ENCODE peak calls at places on chromosomes 11 and 22, in nine cellular contexts. V is K562, C is stomach, U is tibial nerve, B is A549, X is uterus, H is NB4, M is heart left ventricle, E is adrenal gland. R is an unnamed sample.

GRCh38 chr22:19430890-19431541 is 517 bp downstream of the HIRA start:
- DNase-seq in V (no peak), C (peak), U (no peak), B (peak), X (peak), H (peak), M (peak), E (peak), R (peak)

GRCh38 chr22:32487021-32487420 is 12.4 kb downstream of the FBXO7 start:
- DNase-seq in V (no peak), C (no peak), U (no peak), B (no peak), X (no peak), H (no peak), M (no peak), E (no peak), R (no peak)

GRCh38 chr11:108871152-108871551 is 206.3 kb downstream of the DDX10 start:
- DNase-seq in V (no peak), C (no peak), U (no peak), B (no peak), X (no peak), H (peak), M (no peak), E (no peak), R (peak)

GRCh38 chr11:116454020-116454645 is 318.7 kb downstream of the BUD13 start:
- DNase-seq in V (peak), C (peak), U (no peak), B (peak), X (peak), H (peak), M (no peak), E (peak), R (peak)

GRCh38 chr11:21475276-21475675 is 717.6 kb upstream of the ANO5 start:
- DNase-seq in V (no peak), C (no peak), U (no peak), B (no peak), X (no peak), H (peak), M (no peak), E (no peak), R (peak)

GRCh38 chr22:27749597-27750225 is 51.8 kb downstream of the MN1 start:
- DNase-seq in V (no peak), C (no peak), U (no peak), B (no peak), X (no peak), H (no peak), M (no peak), E (no peak), R (no peak)

GRCh38 chr11:40129276-40129675 is 1330.2 kb downstream of the LRRC4C start:
- DNase-seq in V (no peak), C (no peak), U (no peak), B (no peak), X (no peak), H (peak), M (no peak), E (no peak), R (peak)

GRCh38 chr22:47045691-47046410 is 283.4 kb downstream of the TBC1D22A start:
- DNase-seq in V (no peak), C (no peak), U (no peak), B (no peak), X (no peak), H (no peak), M (peak), E (no peak), R (no peak)

GRCh38 chr22:43474161-43475101 is 62.6 kb downstream of the MPPED1 start:
- DNase-seq in V (no peak), C (no peak), U (no peak), B (no peak), X (no peak), H (peak), M (no peak), E (no peak), R (no peak)

GRCh38 chr22:36147196-36147788 is 13.3 kb downstream of the APOL3 start:
- DNase-seq in V (no peak), C (no peak), U (no peak), B (no peak), X (no peak), H (no peak), M (no peak), E (no peak), R (no peak)

GRCh38 chr11:5225480-5225871 is 1.4 kb downstream of the HBB start:
- DNase-seq in V (peak), C (no peak), U (no peak), B (no peak), X (no peak), H (no peak), M (no peak), E (no peak), R (peak)

GRCh38 chr22:44807915-44808690 is 55.7 kb downstream of the ARHGAP8 start:
- DNase-seq in V (peak), C (no peak), U (no peak), B (no peak), X (no peak), H (peak), M (no peak), E (no peak), R (peak)

GRCh38 chr22:19900707-19901436 is 40.7 kb upstream of the COMT start:
- DNase-seq in V (no peak), C (no peak), U (no peak), B (no peak), X (no peak), H (no peak), M (peak), E (no peak), R (no peak)

GRCh38 chr11:33769542-33769941 is 4.8 kb downstream of the FBXO3 start:
- DNase-seq in V (no peak), C (no peak), U (no peak), B (no peak), X (no peak), H (no peak), M (no peak), E (no peak), R (no peak)

GRCh38 chr22:26471522-26471921 is 12.1 kb downstream of the HPS4 start:
- DNase-seq in V (no peak), C (peak), U (no peak), B (peak), X (no peak), H (no peak), M (no peak), E (no peak), R (no peak)
- TF ChIP-seq POLR2A in V (no peak), C (no peak), U (no peak), B (no peak), X (no peak), H (no peak), M (no peak), E (no peak), R (no peak)

GRCh38 chr11:74069146-74070046 is 60.5 kb upstream of the UCP3 start:
- DNase-seq in V (no peak), C (peak), U (no peak), B (no peak), X (no peak), H (no peak), M (no peak), E (no peak), R (no peak)

GRCh38 chr11:74072721-74073120 is 63.8 kb upstream of the UCP3 start:
- DNase-seq in V (no peak), C (no peak), U (no peak), B (no peak), X (no peak), H (no peak), M (no peak), E (no peak), R (no peak)

GRCh38 chr11:74072286-74072685 is 63.4 kb upstream of the UCP3 start:
- DNase-seq in V (no peak), C (no peak), U (no peak), B (no peak), X (no peak), H (no peak), M (no peak), E (no peak), R (no peak)

DNA sequence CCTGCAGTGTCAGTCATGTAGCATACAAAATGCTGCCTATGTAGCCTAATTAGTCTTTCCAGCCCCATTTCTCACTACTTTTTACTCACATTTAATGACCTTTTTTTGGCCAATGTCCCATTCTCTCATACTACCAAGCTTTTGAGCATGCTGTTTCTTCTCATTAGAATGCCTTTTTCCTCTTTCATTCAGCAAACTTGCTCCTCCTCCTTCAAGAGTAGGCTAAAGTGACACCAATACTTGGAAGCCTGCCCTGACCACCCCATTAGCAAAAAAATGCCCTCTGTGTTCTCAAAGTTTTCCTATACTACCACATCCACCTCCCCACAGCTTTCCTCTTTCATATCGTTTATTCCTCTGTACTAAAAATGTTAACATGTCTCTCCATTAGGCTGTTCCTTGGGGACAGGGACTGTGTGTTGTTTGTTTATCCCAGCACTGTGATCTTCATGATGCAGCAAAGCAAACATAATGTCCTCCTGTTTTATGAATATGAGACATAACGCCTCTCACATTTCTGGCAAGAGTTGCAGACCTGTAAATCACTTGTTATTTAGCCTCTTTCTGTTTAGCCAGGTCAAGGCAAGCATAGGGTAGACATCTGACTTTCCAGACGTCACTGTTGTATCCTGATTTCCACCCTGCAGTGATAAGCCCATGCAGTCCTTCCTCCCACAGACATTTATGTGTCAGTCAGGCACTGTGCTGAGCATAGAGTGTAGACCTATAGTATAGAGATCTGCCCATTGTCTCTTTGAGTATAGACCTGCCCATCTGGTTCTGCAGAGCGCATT is 62.0 kb upstream of the UCP3 start:
- DNase-seq in V (peak), C (no peak), U (no peak), B (no peak), X (no peak), H (no peak), M (no peak), E (peak), R (peak)
- TF ChIP-seq POLR2A in V (no peak), C (no peak), U (no peak), B (no peak), X (no peak), H (no peak), M (no peak), E (no peak), R (peak)

DNA sequence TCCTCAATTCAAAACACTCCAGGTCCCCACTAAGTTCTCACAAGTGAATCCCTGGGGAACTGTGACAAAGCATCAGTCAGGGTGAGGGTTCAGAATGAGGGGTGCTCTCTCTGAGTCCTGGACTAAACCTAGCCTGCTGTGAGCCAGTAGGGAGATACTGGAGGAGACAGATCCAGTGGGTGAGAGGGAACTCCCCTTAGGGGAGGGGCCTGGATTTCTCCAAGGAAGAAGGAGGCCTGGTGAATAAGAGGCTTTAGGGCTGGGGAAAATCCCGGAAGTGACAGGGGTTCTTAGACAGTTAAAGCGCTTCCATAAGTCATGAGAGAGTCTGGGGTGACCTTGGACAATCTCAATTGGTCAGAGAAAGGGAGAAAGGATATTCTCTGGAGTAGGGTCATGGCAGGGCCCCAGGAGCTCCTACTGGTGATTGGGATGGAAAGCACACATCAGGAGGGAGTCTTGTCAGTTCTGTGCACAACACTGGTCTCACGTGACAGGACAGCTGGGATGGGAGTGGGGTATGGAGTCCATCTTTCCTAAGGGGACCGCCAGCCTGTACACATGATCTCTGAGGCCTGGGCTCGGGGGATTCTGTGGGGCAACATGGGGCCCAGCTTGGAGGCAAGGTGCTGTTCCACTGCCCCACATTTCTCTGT is 1.5 kb downstream of the TBC1D10A start:
- DNase-seq in V (peak), C (peak), U (no peak), B (peak), X (peak), H (no peak), M (no peak), E (peak), R (no peak)
- TF ChIP-seq POLR2A in V (no peak), C (no peak), U (no peak), B (no peak), X (no peak), H (no peak), M (no peak), E (no peak), R (no peak)

GRCh38 chr11:62788991-62789390 is 1.8 kb downstream of the TMEM179B start:
- DNase-seq in V (no peak), C (no peak), U (no peak), B (no peak), X (no peak), H (no peak), M (no peak), E (no peak), R (no peak)

GRCh38 chr11:62789576-62789975 is 2.2 kb downstream of the TMEM223 start:
- DNase-seq in V (no peak), C (no peak), U (no peak), B (no peak), X (no peak), H (no peak), M (no peak), E (no peak), R (no peak)

GRCh38 chr11:62794201-62794775 is 2.5 kb upstream of the TMEM223 start:
- DNase-seq in V (no peak), C (no peak), U (no peak), B (no peak), X (no peak), H (no peak), M (no peak), E (no peak), R (no peak)

GRCh38 chr11:62792193-62792575 is 378 bp upstream of the TMEM223 start:
- DNase-seq in V (no peak), C (no peak), U (no peak), B (no peak), X (no peak), H (peak), M (peak), E (peak), R (no peak)

GRCh38 chr11:62791501-62792192 is at the start of gene TMEM223:
- DNase-seq in V (peak), C (peak), U (peak), B (peak), X (peak), H (peak), M (peak), E (peak), R (peak)
- TF ChIP-seq POLR2A in V (peak), C (no peak), U (no peak), B (peak), X (peak), H (peak), M (no peak), E (peak), R (peak)

DNA sequence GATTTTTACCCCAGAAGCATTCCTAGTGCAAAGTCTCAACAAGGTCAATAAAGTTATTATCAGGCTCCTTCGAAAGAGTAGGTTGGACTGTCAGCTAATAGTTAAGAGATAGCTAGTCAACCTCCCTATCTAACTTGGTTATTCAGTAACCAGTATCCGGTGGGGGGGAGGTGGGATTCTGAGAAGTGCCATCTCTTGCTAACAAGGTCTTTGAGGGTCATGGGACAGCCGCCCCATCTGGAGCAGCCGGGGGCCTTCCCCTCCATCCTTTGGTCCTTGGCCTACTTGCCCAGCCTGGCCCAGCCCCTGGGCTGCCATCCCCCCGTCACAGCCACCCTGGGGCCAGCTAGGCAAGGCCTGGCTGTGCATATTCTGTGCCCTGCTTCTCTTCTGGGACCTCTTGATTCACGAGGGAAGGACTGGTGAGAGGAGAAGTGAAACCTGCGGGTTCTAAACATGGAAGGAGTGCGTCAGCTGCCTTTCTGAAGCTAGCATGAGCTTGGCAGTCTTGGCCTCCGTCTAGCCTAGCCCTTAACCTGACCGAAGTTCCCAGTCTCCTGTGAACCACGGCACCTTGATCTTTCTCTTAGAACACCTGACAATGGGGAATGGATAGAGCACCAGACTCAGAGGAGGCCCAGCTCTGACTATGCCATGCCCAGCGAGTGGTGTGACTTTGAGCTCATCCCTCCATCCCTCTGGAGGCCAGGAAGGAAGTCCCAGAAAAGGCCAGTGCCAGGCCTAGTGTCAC is 9.3 kb downstream of the SLC37A2 start:
- DNase-seq in V (no peak), C (no peak), U (no peak), B (no peak), X (no peak), H (peak), M (no peak), E (no peak), R (no peak)
- TF ChIP-seq POLR2A in V (no peak), C (no peak), U (no peak), B (no peak), X (no peak), H (no peak), M (no peak), E (no peak), R (no peak)

DNA sequence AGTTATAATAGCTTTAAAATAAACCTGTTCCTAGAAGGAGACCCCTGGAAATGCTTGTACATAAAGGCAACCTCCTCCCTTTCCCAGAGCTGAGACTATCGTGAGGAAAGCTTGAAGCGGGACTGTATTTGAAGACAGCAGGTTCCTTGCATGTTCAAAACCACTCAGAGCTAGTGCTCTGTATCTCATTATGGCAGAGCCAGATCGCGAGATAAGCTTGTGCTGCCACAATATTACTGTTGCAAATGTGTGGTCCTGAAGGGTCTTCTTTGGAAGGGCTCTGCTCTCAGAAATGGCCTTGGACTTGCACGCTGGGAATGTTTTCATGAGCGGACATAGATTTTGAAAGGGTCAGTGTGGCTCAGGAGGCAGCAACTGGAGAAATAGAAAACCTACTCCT is 168.2 kb downstream of the KIRREL3 start:
- DNase-seq in V (no peak), C (no peak), U (no peak), B (no peak), X (no peak), H (no peak), M (no peak), E (no peak), R (no peak)
- TF ChIP-seq POLR2A in V (no peak), C (no peak), U (no peak), B (no peak), X (no peak), H (no peak), M (no peak), E (no peak), R (no peak)

GRCh38 chr11:8683115-8683807 is 669 bp downstream of the RPL27A start:
- DNase-seq in V (peak), C (no peak), U (no peak), B (no peak), X (no peak), H (no peak), M (no peak), E (no peak), R (peak)
- TF ChIP-seq POLR2A in V (no peak), C (no peak), U (no peak), B (no peak), X (no peak), H (no peak), M (no peak), E (no peak), R (no peak)

GRCh38 chr11:65979261-65979759 is 17.8 kb downstream of the SART1 start:
- DNase-seq in V (no peak), C (no peak), U (no peak), B (no peak), X (no peak), H (no peak), M (no peak), E (no peak), R (no peak)

GRCh38 chr11:65981972-65982823 is 19.8 kb downstream of the EIF1AD start:
- DNase-seq in V (no peak), C (no peak), U (no peak), B (no peak), X (no peak), H (no peak), M (no peak), E (no peak), R (no peak)

GRCh38 chr11:65983589-65983987 is 18.4 kb downstream of the EIF1AD start:
- DNase-seq in V (no peak), C (no peak), U (no peak), B (no peak), X (no peak), H (no peak), M (no peak), E (no peak), R (no peak)

GRCh38 chr11:65982824-65983588 is 19.0 kb downstream of the EIF1AD start:
- DNase-seq in V (no peak), C (no peak), U (no peak), B (no peak), X (no peak), H (no peak), M (no peak), E (no peak), R (no peak)

GRCh38 chr11:65981101-65981740 is 19.7 kb downstream of the SART1 start:
- DNase-seq in V (no peak), C (no peak), U (no peak), B (no peak), X (no peak), H (no peak), M (no peak), E (no peak), R (no peak)
- TF ChIP-seq POLR2A in V (no peak), C (no peak), U (no peak), B (no peak), X (no peak), H (no peak), M (no peak), E (no peak), R (no peak)

DNA sequence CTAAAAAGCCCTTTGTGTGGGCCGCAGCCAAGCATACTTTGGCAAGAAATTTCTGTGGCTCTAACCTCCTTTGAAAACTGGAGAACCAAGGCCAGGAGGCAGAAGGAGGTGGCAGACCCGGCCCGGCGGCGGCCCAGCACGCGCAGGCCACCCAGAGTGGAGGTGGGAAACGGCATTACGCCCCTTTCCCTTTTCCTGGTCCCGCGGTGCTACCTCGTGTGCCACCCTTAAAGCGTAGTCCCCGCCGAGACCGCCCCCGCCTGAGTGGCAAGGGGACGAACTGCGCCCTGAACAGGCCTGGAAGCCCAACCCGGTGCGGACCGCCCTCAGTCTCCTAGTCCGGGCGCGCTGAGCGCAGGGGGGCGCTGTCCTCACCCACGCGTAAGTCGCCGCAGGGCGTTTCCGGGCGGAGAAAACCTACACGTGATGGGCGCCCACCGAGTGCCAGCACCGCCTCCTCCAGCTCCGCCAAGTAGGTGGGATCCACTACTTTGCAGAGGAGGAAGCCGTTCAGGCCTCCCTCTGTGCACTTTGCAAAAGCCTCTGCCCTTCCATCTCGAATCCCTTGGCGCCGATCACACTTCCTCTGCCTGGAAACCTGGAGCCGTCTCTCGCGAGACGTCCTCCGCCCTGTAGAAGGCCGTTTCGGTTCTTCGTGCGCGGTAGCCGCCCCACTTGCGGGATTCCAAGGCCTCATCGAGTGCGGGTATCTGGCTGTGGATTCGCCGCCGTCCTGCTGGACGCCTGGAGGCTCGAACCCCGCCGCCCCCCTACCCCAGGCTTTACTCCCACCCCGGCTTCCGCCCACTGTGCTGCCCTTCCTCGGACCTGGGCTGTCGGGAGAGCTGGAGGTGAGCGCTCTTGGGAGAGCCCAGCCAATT is at the start of gene ACCS:
- DNase-seq in V (peak), C (peak), U (peak), B (peak), X (peak), H (peak), M (peak), E (peak), R (peak)
- TF ChIP-seq POLR2A in V (peak), C (no peak), U (peak), B (peak), X (peak), H (peak), M (no peak), E (peak), R (peak)

R was measured in erythroblast.